ENCODE peak calls at places on chromosomes 7 and 10, in four cellular contexts. One of them, this sample, is unnamed.

GRCh38 chr10:80149123-80149522 is 16.6 kb downstream of the PLAC9 start:
- DNase-seq in GM12891: no peak
- DNase-seq in dorsolateral prefrontal cortex: no peak
- DNase-seq in cerebellar cortex: no peak
- DNase-seq in this sample: no peak

GRCh38 chr10:77926566-77927342 is at the start of gene DLG5:
- DNase-seq in GM12891: peak; percentile 61
- DNase-seq in dorsolateral prefrontal cortex: peak; percentile 63
- DNase-seq in cerebellar cortex: peak; percentile 45
- DNase-seq in this sample: peak; percentile 25

GRCh38 chr7:66602159-66602558 is 26.5 kb upstream of the KCTD7 start:
- DNase-seq in GM12891: no peak
- DNase-seq in dorsolateral prefrontal cortex: no peak
- DNase-seq in cerebellar cortex: no peak
- DNase-seq in this sample: no peak

GRCh38 chr10:46293832-46294640 is 7.2 kb downstream of the ANTXRL start:
- DNase-seq in GM12891: no peak
- DNase-seq in dorsolateral prefrontal cortex: no peak
- DNase-seq in cerebellar cortex: no peak
- DNase-seq in this sample: no peak

GRCh38 chr10:124745678-124746077 is 1.5 kb upstream of the FAM53B start:
- DNase-seq in GM12891: no peak
- DNase-seq in dorsolateral prefrontal cortex: no peak
- DNase-seq in cerebellar cortex: peak; percentile 63
- DNase-seq in this sample: peak; percentile 67

GRCh38 chr7:116210345-116211005 is at the start of gene TES:
- DNase-seq in GM12891: peak; percentile 76
- DNase-seq in dorsolateral prefrontal cortex: no peak
- DNase-seq in cerebellar cortex: no peak
- DNase-seq in this sample: peak; percentile 58

GRCh38 chr10:12720217-12720981 is 281.1 kb downstream of the CCDC3 start:
- DNase-seq in GM12891: no peak
- DNase-seq in dorsolateral prefrontal cortex: peak; percentile 40
- DNase-seq in cerebellar cortex: no peak
- DNase-seq in this sample: peak; percentile 92

GRCh38 chr7:47534322-47535032 is 47.4 kb downstream of the TNS3 start:
- DNase-seq in GM12891: no peak
- DNase-seq in dorsolateral prefrontal cortex: no peak
- DNase-seq in cerebellar cortex: peak; percentile 41
- DNase-seq in this sample: no peak

GRCh38 chr10:19824397-19825342 is 8.4 kb downstream of the PLXDC2 start:
- DNase-seq in GM12891: no peak
- DNase-seq in dorsolateral prefrontal cortex: no peak
- DNase-seq in cerebellar cortex: no peak
- DNase-seq in this sample: no peak

GRCh38 chr7:64557601-64558322 is 5.1 kb downstream of the ZNF680 start:
- DNase-seq in GM12891: no peak
- DNase-seq in dorsolateral prefrontal cortex: no peak
- DNase-seq in cerebellar cortex: no peak
- DNase-seq in this sample: no peak

GRCh38 chr10:93813507-93814465 is 56.0 kb downstream of the LGI1 start:
- DNase-seq in GM12891: no peak
- DNase-seq in dorsolateral prefrontal cortex: peak; percentile 34
- DNase-seq in cerebellar cortex: peak; percentile 72
- DNase-seq in this sample: peak; percentile 36

GRCh38 chr10:124592101-124592500 is 130.5 kb downstream of the LHPP start:
- DNase-seq in GM12891: no peak
- DNase-seq in dorsolateral prefrontal cortex: no peak
- DNase-seq in cerebellar cortex: no peak
- DNase-seq in this sample: no peak

GRCh38 chr7:7201583-7202374 is 19.4 kb downstream of the C1GALT1 start:
- DNase-seq in GM12891: peak; percentile 17
- DNase-seq in dorsolateral prefrontal cortex: no peak
- DNase-seq in cerebellar cortex: no peak
- DNase-seq in this sample: no peak

GRCh38 chr10:3118621-3119020 is 51.3 kb downstream of the PFKP start:
- DNase-seq in GM12891: no peak
- DNase-seq in dorsolateral prefrontal cortex: no peak
- DNase-seq in cerebellar cortex: no peak
- DNase-seq in this sample: no peak

GRCh38 chr10:57098146-57098545 is 737.1 kb upstream of the ZWINT start:
- DNase-seq in GM12891: no peak
- DNase-seq in dorsolateral prefrontal cortex: no peak
- DNase-seq in cerebellar cortex: no peak
- DNase-seq in this sample: no peak

GRCh38 chr7:129438839-129439640 is 4.8 kb downstream of the STRIP2 start:
- DNase-seq in GM12891: no peak
- DNase-seq in dorsolateral prefrontal cortex: no peak
- DNase-seq in cerebellar cortex: no peak
- DNase-seq in this sample: peak; percentile 28

GRCh38 chr10:91198781-91199180 is 21.7 kb upstream of the PCGF5 start:
- DNase-seq in GM12891: no peak
- DNase-seq in dorsolateral prefrontal cortex: no peak
- DNase-seq in cerebellar cortex: no peak
- DNase-seq in this sample: peak; percentile 81

GRCh38 chr10:102241037-102241443 is 272 bp downstream of the PITX3 start:
- DNase-seq in GM12891: no peak
- DNase-seq in dorsolateral prefrontal cortex: no peak
- DNase-seq in cerebellar cortex: peak; percentile 34
- DNase-seq in this sample: no peak

GRCh38 chr7:32167256-32167655 is 97.0 kb upstream of the PDE1C start:
- DNase-seq in GM12891: no peak
- DNase-seq in dorsolateral prefrontal cortex: no peak
- DNase-seq in cerebellar cortex: no peak
- DNase-seq in this sample: no peak

GRCh38 chr7:29622335-29623265 is 59.0 kb downstream of the PRR15 start:
- DNase-seq in GM12891: no peak
- DNase-seq in dorsolateral prefrontal cortex: no peak
- DNase-seq in cerebellar cortex: no peak
- DNase-seq in this sample: peak; percentile 83

GRCh38 chr10:132186488-132187413 is at the start of gene DPYSL4:
- DNase-seq in GM12891: no peak
- DNase-seq in dorsolateral prefrontal cortex: no peak
- DNase-seq in cerebellar cortex: no peak
- DNase-seq in this sample: no peak

GRCh38 chr7:157930441-157930840 is 593.6 kb downstream of the DNAJB6 start:
- DNase-seq in GM12891: no peak
- DNase-seq in dorsolateral prefrontal cortex: no peak
- DNase-seq in cerebellar cortex: no peak
- DNase-seq in this sample: no peak

GRCh38 chr10:46555366-46555712 is 1.1 kb downstream of the GPRIN2 start:
- DNase-seq in GM12891: no peak
- DNase-seq in dorsolateral prefrontal cortex: no peak
- DNase-seq in cerebellar cortex: no peak
- DNase-seq in this sample: no peak

GRCh38 chr7:28853834-28854749 is 104.0 kb downstream of the TRIL start:
- DNase-seq in GM12891: peak; percentile 91
- DNase-seq in dorsolateral prefrontal cortex: peak; percentile 79
- DNase-seq in cerebellar cortex: peak; percentile 69
- DNase-seq in this sample: peak; percentile 59

GRCh38 chr10:99365761-99366160 is 36.6 kb downstream of the CNNM1 start:
- DNase-seq in GM12891: no peak
- DNase-seq in dorsolateral prefrontal cortex: no peak
- DNase-seq in cerebellar cortex: peak; percentile 45
- DNase-seq in this sample: no peak

GRCh38 chr10:5532618-5533097 is 7.9 kb downstream of the CALML3 start:
- DNase-seq in GM12891: no peak
- DNase-seq in dorsolateral prefrontal cortex: no peak
- DNase-seq in cerebellar cortex: no peak
- DNase-seq in this sample: no peak

GRCh38 chr10:124049484-124049883 is 43.9 kb downstream of the CHST15 start:
- DNase-seq in GM12891: no peak
- DNase-seq in dorsolateral prefrontal cortex: no peak
- DNase-seq in cerebellar cortex: no peak
- DNase-seq in this sample: peak; percentile 55

GRCh38 chr10:104209575-104210198 is 22.5 kb downstream of the CFAP43 start:
- DNase-seq in GM12891: no peak
- DNase-seq in dorsolateral prefrontal cortex: peak; percentile 49
- DNase-seq in cerebellar cortex: peak; percentile 74
- DNase-seq in this sample: peak; percentile 49

GRCh38 chr7:32058017-32058416 is 12.2 kb downstream of the PDE1C start:
- DNase-seq in GM12891: no peak
- DNase-seq in dorsolateral prefrontal cortex: no peak
- DNase-seq in cerebellar cortex: no peak
- DNase-seq in this sample: no peak

GRCh38 chr10:17533731-17534130 is 79.3 kb upstream of the ST8SIA6 start:
- DNase-seq in GM12891: no peak
- DNase-seq in dorsolateral prefrontal cortex: no peak
- DNase-seq in cerebellar cortex: no peak
- DNase-seq in this sample: peak; percentile 79

GRCh38 chr10:78531088-78531487 is 497.4 kb downstream of the RPS24 start:
- DNase-seq in GM12891: no peak
- DNase-seq in dorsolateral prefrontal cortex: no peak
- DNase-seq in cerebellar cortex: no peak
- DNase-seq in this sample: no peak

GRCh38 chr7:53996856-53997255 is 545.3 kb upstream of the VSTM2A start:
- DNase-seq in GM12891: no peak
- DNase-seq in dorsolateral prefrontal cortex: no peak
- DNase-seq in cerebellar cortex: no peak
- DNase-seq in this sample: no peak